ENCODE peak calls at places on chromosomes 13 and 19, in seven cellular contexts. One of them, this sample, is unnamed.

GRCh38 chr19:46670874-46671273 is 9.9 kb upstream of the DACT3 start:
- DNase-seq in T1000: no peak
- DNase-seq in amniotic stem cell: peak
- DNase-seq in AG09309: no peak
- DNase-seq in kidney tubule cell: peak
- DNase-seq in EH: peak
- DNase-seq in neural crest cell: no peak
- DNase-seq in this sample: peak

GRCh38 chr19:35869327-35870123 is 1.2 kb downstream of the APLP1 start:
- DNase-seq in T1000: peak
- DNase-seq in amniotic stem cell: no peak
- DNase-seq in AG09309: no peak
- DNase-seq in kidney tubule cell: peak
- DNase-seq in EH: peak
- DNase-seq in neural crest cell: peak
- DNase-seq in this sample: peak

GRCh38 chr19:16373989-16374388 is 49.4 kb downstream of the KLF2 start:
- DNase-seq in T1000: no peak
- DNase-seq in amniotic stem cell: no peak
- DNase-seq in AG09309: no peak
- DNase-seq in kidney tubule cell: no peak
- DNase-seq in EH: no peak
- DNase-seq in neural crest cell: no peak
- DNase-seq in this sample: no peak

GRCh38 chr13:24212674-24213073 is 52.2 kb downstream of the SPATA13 start:
- DNase-seq in T1000: no peak
- DNase-seq in amniotic stem cell: no peak
- DNase-seq in AG09309: no peak
- DNase-seq in kidney tubule cell: peak
- DNase-seq in EH: no peak
- DNase-seq in neural crest cell: no peak
- DNase-seq in this sample: no peak

GRCh38 chr19:48445256-48445605 is 552 bp upstream of the GRWD1 start:
- DNase-seq in T1000: peak
- DNase-seq in amniotic stem cell: peak
- DNase-seq in AG09309: peak
- DNase-seq in kidney tubule cell: peak
- DNase-seq in EH: peak
- DNase-seq in neural crest cell: no peak
- DNase-seq in this sample: peak

GRCh38 chr13:51249767-51250741 is 27.9 kb downstream of the FAM124A start:
- DNase-seq in T1000: no peak
- DNase-seq in amniotic stem cell: no peak
- DNase-seq in AG09309: no peak
- DNase-seq in kidney tubule cell: no peak
- DNase-seq in EH: no peak
- DNase-seq in neural crest cell: no peak
- DNase-seq in this sample: no peak

GRCh38 chr19:32878988-32879387 is 9.4 kb upstream of the SLC7A9 start:
- DNase-seq in T1000: no peak
- DNase-seq in amniotic stem cell: no peak
- DNase-seq in AG09309: no peak
- DNase-seq in kidney tubule cell: no peak
- DNase-seq in EH: no peak
- DNase-seq in neural crest cell: no peak
- DNase-seq in this sample: no peak

GRCh38 chr19:35006342-35006998 is 6.3 kb downstream of the GRAMD1A start:
- DNase-seq in T1000: peak
- DNase-seq in amniotic stem cell: no peak
- DNase-seq in AG09309: no peak
- DNase-seq in kidney tubule cell: peak
- DNase-seq in EH: peak
- DNase-seq in neural crest cell: no peak
- DNase-seq in this sample: peak

GRCh38 chr13:60482012-60482411 is 85.0 kb downstream of the TDRD3 start:
- DNase-seq in T1000: no peak
- DNase-seq in amniotic stem cell: no peak
- DNase-seq in AG09309: peak
- DNase-seq in kidney tubule cell: no peak
- DNase-seq in EH: no peak
- DNase-seq in neural crest cell: no peak
- DNase-seq in this sample: no peak

GRCh38 chr19:45098521-45099464 is 5.8 kb downstream of the PPP1R37 start:
- DNase-seq in T1000: no peak
- DNase-seq in amniotic stem cell: no peak
- DNase-seq in AG09309: no peak
- DNase-seq in kidney tubule cell: no peak
- DNase-seq in EH: no peak
- DNase-seq in neural crest cell: no peak
- DNase-seq in this sample: no peak

GRCh38 chr19:10112037-10112751 is 701 bp downstream of the P2RY11 start:
- DNase-seq in T1000: no peak
- DNase-seq in amniotic stem cell: no peak
- DNase-seq in AG09309: no peak
- DNase-seq in kidney tubule cell: peak
- DNase-seq in EH: peak
- DNase-seq in neural crest cell: no peak
- DNase-seq in this sample: no peak

GRCh38 chr19:50568321-50569022 is at the start of gene LRRC4B:
- DNase-seq in T1000: no peak
- DNase-seq in amniotic stem cell: no peak
- DNase-seq in AG09309: no peak
- DNase-seq in kidney tubule cell: no peak
- DNase-seq in EH: no peak
- DNase-seq in neural crest cell: peak
- DNase-seq in this sample: no peak

GRCh38 chr13:72540818-72541217 is 186.6 kb downstream of the MZT1 start:
- DNase-seq in T1000: no peak
- DNase-seq in amniotic stem cell: no peak
- DNase-seq in AG09309: no peak
- DNase-seq in kidney tubule cell: no peak
- DNase-seq in EH: no peak
- DNase-seq in neural crest cell: no peak
- DNase-seq in this sample: no peak

GRCh38 chr13:28440774-28441532 is 54.0 kb downstream of the FLT1 start:
- DNase-seq in T1000: no peak
- DNase-seq in amniotic stem cell: no peak
- DNase-seq in AG09309: no peak
- DNase-seq in kidney tubule cell: no peak
- DNase-seq in EH: no peak
- DNase-seq in neural crest cell: no peak
- DNase-seq in this sample: no peak

GRCh38 chr13:52738719-52739467 is 727 bp downstream of the CNMD start:
- DNase-seq in T1000: no peak
- DNase-seq in amniotic stem cell: no peak
- DNase-seq in AG09309: no peak
- DNase-seq in kidney tubule cell: no peak
- DNase-seq in EH: peak
- DNase-seq in neural crest cell: peak
- DNase-seq in this sample: no peak

GRCh38 chr13:106906431-106906996 is 338.6 kb upstream of the ARGLU1 start:
- DNase-seq in T1000: no peak
- DNase-seq in amniotic stem cell: no peak
- DNase-seq in AG09309: no peak
- DNase-seq in kidney tubule cell: no peak
- DNase-seq in EH: no peak
- DNase-seq in neural crest cell: no peak
- DNase-seq in this sample: no peak

GRCh38 chr19:7734220-7735203 is 2.6 kb upstream of the CLEC4G start:
- DNase-seq in T1000: no peak
- DNase-seq in amniotic stem cell: no peak
- DNase-seq in AG09309: peak
- DNase-seq in kidney tubule cell: no peak
- DNase-seq in EH: no peak
- DNase-seq in neural crest cell: no peak
- DNase-seq in this sample: peak

GRCh38 chr13:99179460-99179859 is 21.2 kb upstream of the UBAC2 start:
- DNase-seq in T1000: no peak
- DNase-seq in amniotic stem cell: no peak
- DNase-seq in AG09309: no peak
- DNase-seq in kidney tubule cell: no peak
- DNase-seq in EH: no peak
- DNase-seq in neural crest cell: no peak
- DNase-seq in this sample: no peak

GRCh38 chr13:104357174-104357573 is 1291.0 kb upstream of the SLC10A2 start:
- DNase-seq in T1000: no peak
- DNase-seq in amniotic stem cell: no peak
- DNase-seq in AG09309: no peak
- DNase-seq in kidney tubule cell: peak
- DNase-seq in EH: no peak
- DNase-seq in neural crest cell: no peak
- DNase-seq in this sample: no peak

GRCh38 chr19:2394054-2394668 is 33.2 kb downstream of the TIMM13 start:
- DNase-seq in T1000: no peak
- DNase-seq in amniotic stem cell: no peak
- DNase-seq in AG09309: no peak
- DNase-seq in kidney tubule cell: no peak
- DNase-seq in EH: peak
- DNase-seq in neural crest cell: no peak
- DNase-seq in this sample: no peak

GRCh38 chr13:34721631-34722144 is 220.4 kb upstream of the NBEA start:
- DNase-seq in T1000: no peak
- DNase-seq in amniotic stem cell: no peak
- DNase-seq in AG09309: no peak
- DNase-seq in kidney tubule cell: peak
- DNase-seq in EH: no peak
- DNase-seq in neural crest cell: no peak
- DNase-seq in this sample: no peak

GRCh38 chr19:6768236-6768785 is 1.1 kb upstream of the SH2D3A start:
- DNase-seq in T1000: no peak
- DNase-seq in amniotic stem cell: no peak
- DNase-seq in AG09309: no peak
- DNase-seq in kidney tubule cell: no peak
- DNase-seq in EH: no peak
- DNase-seq in neural crest cell: no peak
- DNase-seq in this sample: no peak

GRCh38 chr19:44847144-44848035 is 1.3 kb downstream of the NECTIN2 start:
- DNase-seq in T1000: no peak
- DNase-seq in amniotic stem cell: peak
- DNase-seq in AG09309: no peak
- DNase-seq in kidney tubule cell: peak
- DNase-seq in EH: peak
- DNase-seq in neural crest cell: peak
- DNase-seq in this sample: peak

This sample was measured in bronchial epithelial cell.